ENCODE peak calls at places on chromosomes 6 and 20, in eight cellular contexts. G, Y, P, X, K, T, J and F are unnamed samples. For H3K9me3, the result is how much of the 10 kb centered on the place peaks cover.

GRCh38 chr6:143595256-143596036 is 82.3 kb upstream of the PHACTR2 start:
- DNase-seq in X (no peak), G (no peak), J (no peak), Y (no peak), K (no peak), P (no peak), T (no peak), F (no peak)

GRCh38 chr6:106163446-106163965 is 77.4 kb downstream of the PRDM1 start:
- DNase-seq in K (peak), P (peak), X (no peak), J (peak), Y (peak), T (peak), G (no peak), F (no peak)

GRCh38 chr6:77173472-77174074 is 289.7 kb downstream of the HTR1B start:
- DNase-seq in K (peak), T (no peak), Y (no peak), X (no peak), G (no peak), P (no peak), J (no peak), F (peak)

GRCh38 chr20:1423206-1423605 is 30.4 kb upstream of the FKBP1A start:
- DNase-seq in Y (no peak), X (no peak), G (no peak), J (no peak), P (no peak), K (no peak), T (no peak), F (no peak)

GRCh38 chr6:52363222-52363867 is 1.4 kb downstream of the PAQR8 start:
- DNase-seq in P (no peak), J (no peak), G (no peak), K (no peak), T (peak), Y (no peak), X (no peak), F (no peak)

GRCh38 chr20:11786108-11786507 is 131.6 kb upstream of the BTBD3 start:
- DNase-seq in Y (no peak), K (no peak), G (no peak), X (no peak), P (no peak), J (no peak), T (no peak), F (no peak)

GRCh38 chr6:137277971-137278602 is 58.9 kb upstream of the IFNGR1 start:
- DNase-seq in T (no peak), J (no peak), X (no peak), Y (no peak), P (no peak), K (peak), G (no peak), F (no peak)

GRCh38 chr6:150800596-150801310 is 64.7 kb upstream of the MTHFD1L start:
- DNase-seq in P (no peak), J (no peak), T (no peak), X (no peak), G (no peak), Y (no peak), K (no peak), F (no peak)

GRCh38 chr20:49508435-49509199 is 26.1 kb upstream of the KCNB1 start:
- DNase-seq in X (no peak), K (peak), T (no peak), G (no peak), P (no peak), Y (peak), J (no peak), F (no peak)

GRCh38 chr20:13202553-13202952 is 18.5 kb upstream of the ISM1 start:
- DNase-seq in T (no peak), J (no peak), Y (peak), K (no peak), G (no peak), P (no peak), X (no peak), F (no peak)

GRCh38 chr20:46752639-46753235 is 43.3 kb downstream of the SLC2A10 start:
- DNase-seq in P (peak), G (peak), X (peak), T (peak), K (peak), Y (peak), J (peak), F (peak)

GRCh38 chr6:70673601-70674000 is 5.9 kb downstream of the SMAP1 start:
- DNase-seq in G (no peak), J (no peak), K (no peak), X (no peak), Y (peak), P (no peak), T (no peak), F (no peak)

GRCh38 chr6:50007821-50008220 is 14.0 kb downstream of the DEFB110 start:
- DNase-seq in Y (no peak), P (no peak), J (no peak), X (no peak), K (no peak), G (no peak), T (no peak), F (no peak)

GRCh38 chr6:300026-300425 is 7.7 kb downstream of the DUSP22 start:
- DNase-seq in P (no peak), T (no peak), Y (no peak), G (no peak), X (no peak), K (no peak), J (peak), F (no peak)

GRCh38 chr6:301929-302705 is 9.8 kb downstream of the DUSP22 start:
- DNase-seq in J (no peak), G (no peak), K (no peak), X (no peak), T (no peak), P (no peak), Y (no peak), F (no peak)

GRCh38 chr6:300494-301198 is 8.4 kb downstream of the DUSP22 start:
- DNase-seq in G (no peak), J (peak), P (no peak), X (no peak), T (no peak), Y (no peak), K (no peak), F (no peak)

GRCh38 chr6:302760-303159 is 10.5 kb downstream of the DUSP22 start:
- DNase-seq in K (no peak), Y (no peak), X (no peak), T (no peak), P (no peak), G (no peak), J (no peak), F (no peak)

GRCh38 chr6:301526-301925 is 9.2 kb downstream of the DUSP22 start:
- DNase-seq in X (no peak), G (no peak), Y (no peak), K (no peak), P (no peak), J (no peak), T (no peak), F (no peak)
- H3K9me3 ChIP-seq in X (under half), G (under half), Y (under half), K (half or more), P (under half), J (under half), T (under half), F (under half)

DNA sequence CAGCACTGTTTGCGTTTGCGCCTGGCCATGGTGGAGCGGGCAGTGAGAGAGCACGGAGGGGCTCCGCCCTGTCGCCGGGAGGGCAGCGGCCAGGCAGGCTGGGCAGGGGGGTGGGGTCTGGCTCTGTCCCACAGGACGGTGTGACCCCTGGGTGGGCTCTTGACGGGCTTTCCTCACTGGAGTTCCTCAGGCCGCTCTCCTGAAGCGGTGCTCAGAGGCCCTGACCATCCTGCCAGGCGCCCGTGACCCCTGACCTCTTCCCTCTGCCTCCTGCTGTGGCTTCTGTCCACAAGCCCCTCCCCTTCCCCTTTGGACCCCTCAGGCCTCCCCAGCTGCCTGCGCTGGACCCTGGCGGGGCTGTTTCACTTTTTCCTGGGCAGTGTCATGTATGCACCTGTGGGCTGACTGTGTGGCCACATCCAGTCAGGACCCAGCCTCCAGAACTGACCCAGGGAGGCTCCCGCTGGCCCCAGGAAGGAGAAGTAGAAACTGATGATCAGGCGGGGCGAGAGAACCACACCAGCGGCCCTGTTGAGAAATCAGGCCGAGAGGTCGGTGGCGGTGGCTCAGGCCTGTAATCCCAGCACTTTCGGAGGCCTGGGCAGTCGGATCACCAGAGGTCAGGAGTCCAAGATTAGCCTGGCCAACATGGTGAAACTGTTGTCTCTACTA is 1.2 kb downstream of the OGFR start:
- DNase-seq in X (peak), P (no peak), T (peak), Y (no peak), J (peak), K (no peak), G (no peak), F (no peak)
- TF ChIP-seq CTCF in X (no peak), P (no peak), T (no peak), Y (no peak), J (no peak), K (no peak), G (no peak), F (no peak)

DNA sequence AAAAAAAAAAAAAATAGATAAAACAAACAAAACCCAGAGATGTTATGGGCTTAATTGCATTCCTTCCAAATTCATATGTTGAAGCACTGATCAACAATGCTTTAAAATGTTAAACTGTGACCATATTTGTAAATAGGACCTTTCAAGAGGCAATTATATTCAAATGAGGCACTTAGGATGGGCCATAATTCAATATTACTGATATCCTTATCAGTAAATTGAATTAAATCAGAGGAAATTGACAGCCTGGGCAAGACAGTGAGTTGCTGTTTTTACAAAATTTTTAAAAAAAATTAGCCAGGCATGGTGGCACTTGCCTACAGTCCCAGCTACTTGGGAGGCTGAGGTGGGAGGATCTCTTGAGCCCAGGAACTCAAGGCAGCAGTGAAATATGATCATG is 364.1 kb downstream of the GJA1 start:
- DNase-seq in J (no peak), P (no peak), X (no peak), K (no peak), Y (no peak), T (no peak), G (no peak), F (no peak)
- H3K9me3 ChIP-seq in J (under half), P (under half), X (under half), K (under half), Y (under half), T (under half), G (under half), F (under half)

GRCh38 chr20:23666189-23666588 is 22.6 kb downstream of the CST4 start:
- DNase-seq in Y (no peak), X (no peak), K (no peak), P (no peak), J (no peak), G (no peak), T (no peak), F (peak)
- TF ChIP-seq CTCF in Y (no peak), X (no peak), K (peak), P (no peak), J (no peak), G (no peak), T (no peak), F (peak)

DNA sequence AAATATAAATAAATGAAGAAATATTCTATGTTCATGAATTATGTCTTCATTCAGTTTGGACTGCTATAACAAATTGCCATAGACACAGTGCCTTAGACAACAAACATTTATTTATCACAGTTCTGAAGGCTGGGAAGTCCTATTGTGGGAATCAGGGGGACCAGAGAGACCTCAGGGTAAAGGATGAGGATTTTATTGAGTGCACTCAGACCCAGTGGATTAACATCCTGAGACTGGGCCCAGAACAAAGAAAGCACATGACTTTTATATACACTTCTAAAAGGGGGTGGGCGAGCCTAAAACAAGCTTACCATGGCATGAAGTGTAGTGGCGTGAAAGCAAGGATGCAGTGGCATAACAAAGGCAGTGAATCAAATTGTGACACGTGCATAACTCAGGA is 26.9 kb upstream of the CBLN4 start:
- DNase-seq in J (no peak), T (no peak), G (no peak), Y (no peak), X (no peak), K (no peak), P (no peak), F (no peak)
- H3K9me3 ChIP-seq in J (under half), T (under half), G (under half), Y (under half), X (under half), K (half or more), P (under half), F (under half)

GRCh38 chr20:44810391-44811149 is at the start of gene RIMS4:
- DNase-seq in T (no peak), P (no peak), K (peak), Y (no peak), G (no peak), J (peak), X (no peak), F (peak)
- TF ChIP-seq CTCF in T (no peak), P (no peak), K (no peak), Y (no peak), G (no peak), J (no peak), X (no peak), F (no peak)

GRCh38 chr20:55937283-55937682 is 68.0 kb downstream of the CBLN4 start:
- DNase-seq in K (no peak), G (no peak), T (no peak), J (no peak), X (no peak), P (no peak), Y (no peak), F (no peak)
- H3K9me3 ChIP-seq in K (half or more), G (under half), T (under half), J (under half), X (under half), P (under half), Y (under half), F (under half)

DNA sequence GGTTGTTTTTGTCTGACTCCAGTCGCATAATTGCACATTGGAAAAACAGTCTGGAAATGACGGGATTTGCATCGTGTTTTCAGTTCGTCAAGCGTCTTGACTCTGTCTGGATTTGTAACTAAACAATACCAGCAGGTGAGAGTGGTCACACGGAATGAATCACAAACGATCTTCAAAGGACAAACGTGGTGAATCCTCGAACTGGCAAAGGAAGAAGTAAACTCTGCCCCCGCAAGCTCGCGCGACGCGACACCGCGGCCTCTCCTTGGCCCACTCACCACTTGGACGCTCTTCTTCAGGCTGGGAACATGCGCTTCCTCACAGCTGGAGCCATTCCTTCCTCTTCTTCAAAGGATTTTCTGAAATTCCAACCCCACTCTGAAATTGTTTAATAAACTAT is 352.6 kb downstream of the THBS2 start:
- DNase-seq in T (no peak), P (no peak), Y (no peak), X (no peak), J (no peak), K (no peak), G (no peak), F (no peak)
- TF ChIP-seq CTCF in T (no peak), P (no peak), Y (no peak), X (no peak), J (no peak), K (no peak), G (no peak), F (no peak)

DNA sequence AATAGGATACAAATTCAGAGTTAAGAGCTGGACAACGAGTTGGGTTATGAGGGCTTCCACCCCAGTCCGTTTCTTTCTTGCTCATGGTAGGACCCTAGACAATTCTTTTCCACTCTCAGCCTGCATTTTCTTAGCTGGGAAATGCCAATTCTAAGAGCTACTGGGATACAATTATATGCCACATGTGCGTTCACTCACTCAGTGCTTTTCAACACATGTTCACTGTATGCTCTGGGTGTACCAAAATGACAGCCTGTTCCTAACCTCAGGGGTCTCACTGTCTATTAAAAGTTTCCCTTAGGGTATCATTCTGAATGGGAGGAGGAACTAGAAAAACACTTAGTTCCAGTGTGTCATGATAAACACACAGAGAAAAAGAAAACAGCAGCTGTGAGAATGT is 505 bp upstream of the DEFB115 start:
- DNase-seq in P (no peak), T (no peak), Y (no peak), X (no peak), J (no peak), K (no peak), G (no peak), F (no peak)
- H3K9me3 ChIP-seq in P (under half), T (under half), Y (under half), X (under half), J (under half), K (half or more), G (under half), F (under half)

DNA sequence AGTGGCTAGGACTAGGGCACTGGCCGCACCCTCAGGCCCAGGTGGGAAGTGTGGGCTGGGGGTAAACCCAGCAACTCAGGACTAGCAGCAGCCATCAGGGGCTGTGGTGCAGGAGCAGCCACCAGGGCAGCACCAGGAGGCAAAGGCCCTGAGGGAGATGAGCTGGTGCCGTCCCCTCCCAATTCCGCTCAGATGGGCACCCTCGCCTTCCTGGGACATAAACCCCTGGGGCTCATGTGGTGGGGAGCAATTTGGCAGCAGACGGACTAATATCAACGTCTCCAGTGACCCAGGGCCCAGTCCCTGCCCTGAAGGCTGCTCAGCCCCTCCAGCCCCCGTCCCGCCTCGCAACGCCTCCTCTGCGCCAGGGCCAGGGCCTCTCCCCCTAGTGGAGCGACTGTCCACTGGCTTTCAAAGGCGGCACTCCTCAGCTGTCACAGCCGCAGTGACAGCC is 349.7 kb downstream of the ZFAND3 start:
- DNase-seq in Y (no peak), G (no peak), T (no peak), X (no peak), K (peak), P (no peak), J (no peak), F (peak)
- TF ChIP-seq CTCF in Y (no peak), G (no peak), T (no peak), X (no peak), K (peak), P (no peak), J (no peak), F (peak)